ENCODE peak calls at places on chromosomes 7 and 10, in five cellular contexts. One of them, this sample, is unnamed.

GRCh38 chr10:11379771-11380170 is 231.7 kb downstream of the USP6NL start:
- DNase-seq in K562: no peak
- DNase-seq in GM12878: no peak
- DNase-seq in HepG2: no peak
- DNase-seq in H1: no peak
- DNase-seq in this sample: peak; percentile 64

GRCh38 chr7:47092331-47092730 is 489.6 kb downstream of the TNS3 start:
- DNase-seq in HepG2: no peak
- DNase-seq in GM12878: no peak
- DNase-seq in H1: no peak
- DNase-seq in K562: no peak
- DNase-seq in this sample: no peak

GRCh38 chr10:31749981-31750850 is 178.4 kb downstream of the ARHGAP12 start:
- DNase-seq in H1: no peak
- DNase-seq in HepG2: no peak
- DNase-seq in GM12878: no peak
- DNase-seq in K562: no peak
- DNase-seq in this sample: peak; percentile 84

GRCh38 chr10:60863796-60864195 is 80.2 kb downstream of the RHOBTB1 start:
- DNase-seq in HepG2: no peak
- DNase-seq in GM12878: no peak
- DNase-seq in K562: no peak
- DNase-seq in H1: no peak
- DNase-seq in this sample: no peak

GRCh38 chr10:49618861-49619260 is 5.0 kb downstream of the CHAT start:
- DNase-seq in H1: no peak
- DNase-seq in GM12878: no peak
- DNase-seq in HepG2: no peak
- DNase-seq in K562: no peak
- DNase-seq in this sample: no peak

GRCh38 chr7:132491546-132491945 is 84.7 kb downstream of the PLXNA4 start:
- DNase-seq in GM12878: no peak
- DNase-seq in H1: no peak
- DNase-seq in K562: no peak
- DNase-seq in HepG2: no peak
- DNase-seq in this sample: no peak

GRCh38 chr7:7681191-7681935 is 37.0 kb downstream of the RPA3 start:
- DNase-seq in H1: no peak
- DNase-seq in K562: no peak
- DNase-seq in HepG2: peak; percentile 50
- DNase-seq in GM12878: peak; percentile 56
- DNase-seq in this sample: peak; percentile 48

GRCh38 chr7:12839508-12840153 is 152.2 kb downstream of the ARL4A start:
- DNase-seq in GM12878: no peak
- DNase-seq in HepG2: peak; percentile 1
- DNase-seq in K562: no peak
- DNase-seq in H1: peak; percentile 5
- DNase-seq in this sample: no peak

GRCh38 chr7:77428777-77429231 is 12.7 kb upstream of the GSAP start:
- DNase-seq in H1: no peak
- DNase-seq in K562: no peak
- DNase-seq in GM12878: no peak
- DNase-seq in HepG2: no peak
- DNase-seq in this sample: no peak

GRCh38 chr7:72540106-72540611 is 128.0 kb upstream of the CALN1 start:
- DNase-seq in K562: no peak
- DNase-seq in HepG2: no peak
- DNase-seq in GM12878: no peak
- DNase-seq in H1: no peak
- DNase-seq in this sample: no peak

GRCh38 chr7:22601028-22601795 is 101.2 kb upstream of the STEAP1B start:
- DNase-seq in H1: no peak
- DNase-seq in GM12878: no peak
- DNase-seq in HepG2: no peak
- DNase-seq in K562: no peak
- DNase-seq in this sample: no peak

GRCh38 chr10:112524637-112525036 is 77.6 kb downstream of the VTI1A start:
- DNase-seq in H1: no peak
- DNase-seq in GM12878: no peak
- DNase-seq in HepG2: no peak
- DNase-seq in K562: no peak
- DNase-seq in this sample: no peak

GRCh38 chr7:35513828-35514227 is 181.1 kb downstream of the HERPUD2 start:
- DNase-seq in H1: no peak
- DNase-seq in GM12878: no peak
- DNase-seq in K562: no peak
- DNase-seq in HepG2: no peak
- DNase-seq in this sample: no peak

GRCh38 chr7:15720849-15721471 is 34.5 kb upstream of the MEOX2 start:
- DNase-seq in GM12878: no peak
- DNase-seq in H1: no peak
- DNase-seq in K562: peak; percentile 7
- DNase-seq in HepG2: peak; percentile 2
- DNase-seq in this sample: peak; percentile 5

GRCh38 chr7:90337106-90337505 is 9.4 kb upstream of the GTPBP10 start:
- DNase-seq in K562: no peak
- DNase-seq in H1: no peak
- DNase-seq in HepG2: no peak
- DNase-seq in GM12878: no peak
- DNase-seq in this sample: no peak

GRCh38 chr10:114491419-114491818 is 87.1 kb upstream of the AFAP1L2 start:
- DNase-seq in K562: no peak
- DNase-seq in GM12878: no peak
- DNase-seq in HepG2: no peak
- DNase-seq in H1: no peak
- DNase-seq in this sample: no peak

GRCh38 chr10:96585726-96586418 is 940 bp downstream of the TM9SF3 start:
- DNase-seq in K562: no peak
- DNase-seq in GM12878: no peak
- DNase-seq in H1: no peak
- DNase-seq in HepG2: no peak
- DNase-seq in this sample: no peak

GRCh38 chr7:123211545-123211944 is 11.8 kb upstream of the SLC13A1 start:
- DNase-seq in GM12878: no peak
- DNase-seq in HepG2: no peak
- DNase-seq in K562: no peak
- DNase-seq in H1: no peak
- DNase-seq in this sample: no peak

GRCh38 chr10:57222603-57223002 is 861.5 kb upstream of the ZWINT start:
- DNase-seq in K562: no peak
- DNase-seq in H1: peak; percentile 58
- DNase-seq in GM12878: no peak
- DNase-seq in HepG2: no peak
- DNase-seq in this sample: no peak

GRCh38 chr10:46240684-46241565 is 45.9 kb upstream of the ANTXRL start:
- DNase-seq in K562: no peak
- DNase-seq in GM12878: no peak
- DNase-seq in HepG2: no peak
- DNase-seq in H1: no peak
- DNase-seq in this sample: no peak

GRCh38 chr7:68063171-68063570 is 1066.5 kb downstream of the TYW1 start:
- DNase-seq in HepG2: no peak
- DNase-seq in K562: peak; percentile 45
- DNase-seq in H1: no peak
- DNase-seq in GM12878: no peak
- DNase-seq in this sample: peak; percentile 52

GRCh38 chr10:58258977-58259692 is 8.6 kb downstream of the IPMK start:
- DNase-seq in HepG2: no peak
- DNase-seq in K562: peak; percentile 34
- DNase-seq in H1: no peak
- DNase-seq in GM12878: no peak
- DNase-seq in this sample: no peak

GRCh38 chr10:598415-599170 is 90.9 kb downstream of the DIP2C start:
- DNase-seq in H1: peak; percentile 43
- DNase-seq in GM12878: no peak
- DNase-seq in HepG2: no peak
- DNase-seq in K562: no peak
- DNase-seq in this sample: no peak

GRCh38 chr7:2269468-2270460 is 27.7 kb downstream of the NUDT1 start:
- DNase-seq in HepG2: peak; percentile 35
- DNase-seq in K562: no peak
- DNase-seq in GM12878: no peak
- DNase-seq in H1: no peak
- DNase-seq in this sample: peak; percentile 73

GRCh38 chr10:44952779-44953231 is 6.8 kb upstream of the RASSF4 start:
- DNase-seq in K562: no peak
- DNase-seq in HepG2: peak; percentile 92
- DNase-seq in H1: no peak
- DNase-seq in GM12878: no peak
- DNase-seq in this sample: no peak
- TF ChIP-seq RFX5 in K562: no peak
- TF ChIP-seq RFX5 in HepG2: no peak
- TF ChIP-seq RFX5 in H1: no peak
- TF ChIP-seq RFX5 in GM12878: no peak
- TF ChIP-seq RFX5 in this sample: no peak

GRCh38 chr10:127973810-127974311 is 67.0 kb downstream of the PTPRE start:
- DNase-seq in K562: no peak
- DNase-seq in HepG2: no peak
- DNase-seq in GM12878: no peak
- DNase-seq in H1: peak; percentile 36
- DNase-seq in this sample: peak; percentile 62
- TF ChIP-seq YY1 in K562: no peak
- TF ChIP-seq YY1 in HepG2: no peak
- TF ChIP-seq YY1 in GM12878: no peak
- TF ChIP-seq YY1 in H1: peak; percentile 29
- TF ChIP-seq YY1 in this sample: no peak

GRCh38 chr10:6494452-6494839 is 85.6 kb downstream of the PRKCQ start:
- DNase-seq in GM12878: no peak
- DNase-seq in H1: no peak
- DNase-seq in K562: no peak
- DNase-seq in HepG2: no peak
- DNase-seq in this sample: no peak

GRCh38 chr10:6492896-6493295 is 87.2 kb downstream of the PRKCQ start:
- DNase-seq in GM12878: no peak
- DNase-seq in K562: no peak
- DNase-seq in H1: no peak
- DNase-seq in HepG2: no peak
- DNase-seq in this sample: no peak

GRCh38 chr10:6497524-6498140 is 82.4 kb downstream of the PRKCQ start:
- DNase-seq in K562: no peak
- DNase-seq in HepG2: no peak
- DNase-seq in GM12878: no peak
- DNase-seq in H1: no peak
- DNase-seq in this sample: peak; percentile 29

GRCh38 chr10:6493521-6494451 is 86.3 kb downstream of the PRKCQ start:
- DNase-seq in H1: no peak
- DNase-seq in GM12878: no peak
- DNase-seq in HepG2: no peak
- DNase-seq in K562: no peak
- DNase-seq in this sample: no peak

DNA sequence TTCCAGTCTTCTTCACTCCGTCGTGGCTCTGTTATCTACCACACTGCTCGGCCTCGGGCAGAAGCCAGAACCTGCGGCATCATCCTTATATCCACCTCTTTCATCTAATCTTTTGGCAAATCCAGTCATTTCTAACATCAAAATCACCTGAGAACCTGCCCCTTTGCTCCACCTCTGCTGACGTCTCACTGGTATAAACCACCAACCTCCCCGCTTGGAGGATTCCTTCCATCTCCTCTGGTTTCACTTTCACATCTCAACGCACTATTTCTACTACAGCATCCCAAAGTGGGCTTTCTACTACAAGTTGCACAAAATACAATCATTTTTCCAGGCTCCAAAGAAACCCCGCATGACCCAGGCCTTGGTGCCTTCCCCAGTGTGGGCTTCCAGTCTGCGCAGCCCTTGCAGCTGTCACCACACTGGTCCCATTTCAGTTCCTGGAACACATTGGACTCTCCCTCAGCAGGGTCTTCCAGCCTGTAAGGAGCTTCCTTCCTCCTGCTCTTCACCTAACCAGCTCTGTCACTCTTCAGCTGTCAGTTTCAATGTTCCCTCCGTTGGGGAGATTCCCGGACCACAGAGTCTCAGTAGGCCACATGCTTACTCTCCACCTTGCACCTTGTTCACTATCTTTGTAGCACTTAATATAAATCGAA is 85.0 kb downstream of the PRKCQ start:
- DNase-seq in K562: no peak
- DNase-seq in GM12878: no peak
- DNase-seq in H1: no peak
- DNase-seq in HepG2: no peak
- DNase-seq in this sample: no peak
- TF ChIP-seq RFX5 in K562: no peak
- TF ChIP-seq RFX5 in GM12878: no peak
- TF ChIP-seq RFX5 in H1: no peak
- TF ChIP-seq RFX5 in HepG2: no peak
- TF ChIP-seq RFX5 in this sample: no peak

GRCh38 chr7:114021135-114021534 is 102.3 kb upstream of the PPP1R3A start:
- DNase-seq in H1: no peak
- DNase-seq in K562: no peak
- DNase-seq in HepG2: no peak
- DNase-seq in GM12878: no peak
- DNase-seq in this sample: no peak

DNA sequence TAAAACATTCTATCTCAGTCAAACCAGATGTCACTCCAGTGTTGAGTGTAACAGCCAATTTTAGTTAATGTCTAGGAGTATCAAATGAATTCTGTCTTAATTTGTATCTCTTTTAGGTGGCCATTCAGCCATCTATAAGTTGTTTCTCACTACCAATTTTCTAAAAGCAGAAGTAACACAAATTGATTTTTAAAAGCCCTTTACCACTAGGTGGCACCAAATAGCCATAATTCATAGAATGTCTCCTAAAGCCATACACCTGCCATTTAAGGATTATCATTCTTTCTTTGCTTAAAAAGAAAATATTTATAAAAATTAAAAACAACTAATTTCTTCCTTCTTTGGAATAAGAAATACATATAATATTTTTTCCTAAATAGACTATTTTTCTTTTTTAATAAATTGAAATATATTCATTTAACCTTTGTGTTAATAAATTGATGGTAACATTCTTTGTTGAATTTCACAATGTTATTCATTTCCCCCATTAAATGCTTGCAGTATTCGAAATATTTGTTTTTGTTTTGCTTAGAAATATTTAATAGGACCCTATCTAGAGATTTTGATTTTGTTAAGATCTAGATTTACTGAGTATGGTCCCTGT is 107.8 kb upstream of the PPP1R3A start:
- DNase-seq in H1: no peak
- DNase-seq in K562: peak; percentile 60
- DNase-seq in HepG2: peak; percentile 63
- DNase-seq in GM12878: no peak
- DNase-seq in this sample: peak; percentile 28
- TF ChIP-seq YY1 in H1: no peak
- TF ChIP-seq YY1 in K562: no peak
- TF ChIP-seq YY1 in HepG2: no peak
- TF ChIP-seq YY1 in GM12878: no peak
- TF ChIP-seq YY1 in this sample: no peak

GRCh38 chr7:87628780-87629569 is 777 bp downstream of the RUNDC3B start:
- DNase-seq in HepG2: peak; percentile 20
- DNase-seq in H1: no peak
- DNase-seq in K562: no peak
- DNase-seq in GM12878: no peak
- DNase-seq in this sample: peak; percentile 74
- TF ChIP-seq RFX5 in HepG2: no peak
- TF ChIP-seq RFX5 in H1: no peak
- TF ChIP-seq RFX5 in K562: no peak
- TF ChIP-seq RFX5 in GM12878: no peak
- TF ChIP-seq RFX5 in this sample: no peak

GRCh38 chr10:3068201-3068967 is 1.0 kb downstream of the PFKP start:
- DNase-seq in H1: no peak
- DNase-seq in GM12878: no peak
- DNase-seq in HepG2: no peak
- DNase-seq in K562: peak; percentile 63
- DNase-seq in this sample: peak; percentile 79
- TF ChIP-seq YY1 in H1: no peak
- TF ChIP-seq YY1 in GM12878: peak; percentile 85
- TF ChIP-seq YY1 in HepG2: no peak
- TF ChIP-seq YY1 in K562: peak; percentile 52
- TF ChIP-seq YY1 in this sample: peak; percentile 49